ENCODE peak calls at places on chromosomes 3 and 15, in five cellular contexts. One of them, this sample, is unnamed.

GRCh38 chr15:98003976-98004375 is 43.5 kb downstream of the ARRDC4 start:
- DNase-seq in EL: peak
- DNase-seq in iris pigment epithelial cell: no peak
- DNase-seq in NCI-H1694: no peak
- DNase-seq in adrenal gland: no peak
- DNase-seq in this sample: no peak

GRCh38 chr3:144106970-144107369 is 135.3 kb downstream of the DIPK2A start:
- DNase-seq in EL: no peak
- DNase-seq in iris pigment epithelial cell: no peak
- DNase-seq in NCI-H1694: no peak
- DNase-seq in adrenal gland: no peak
- DNase-seq in this sample: no peak

GRCh38 chr3:185094691-185095090 is 58.2 kb downstream of the C3orf70 start:
- DNase-seq in EL: peak
- DNase-seq in iris pigment epithelial cell: peak
- DNase-seq in NCI-H1694: no peak
- DNase-seq in adrenal gland: no peak
- DNase-seq in this sample: no peak

GRCh38 chr3:38730281-38730680 is 80.8 kb upstream of the SCN5A start:
- DNase-seq in EL: peak
- DNase-seq in iris pigment epithelial cell: peak
- DNase-seq in NCI-H1694: no peak
- DNase-seq in adrenal gland: no peak
- DNase-seq in this sample: no peak

GRCh38 chr15:34647569-34648334 is 64.3 kb upstream of the GOLGA8B start:
- DNase-seq in EL: no peak
- DNase-seq in iris pigment epithelial cell: no peak
- DNase-seq in NCI-H1694: peak
- DNase-seq in adrenal gland: no peak
- DNase-seq in this sample: no peak

GRCh38 chr3:135368316-135368715 is 573.3 kb downstream of the EPHB1 start:
- DNase-seq in EL: no peak
- DNase-seq in iris pigment epithelial cell: no peak
- DNase-seq in NCI-H1694: no peak
- DNase-seq in adrenal gland: no peak
- DNase-seq in this sample: no peak

GRCh38 chr3:13617981-13618380 is 69.1 kb downstream of the FBLN2 start:
- DNase-seq in EL: no peak
- DNase-seq in iris pigment epithelial cell: no peak
- DNase-seq in NCI-H1694: no peak
- DNase-seq in adrenal gland: no peak
- DNase-seq in this sample: peak

GRCh38 chr3:138442433-138442832 is 8.0 kb downstream of the ESYT3 start:
- DNase-seq in EL: peak
- DNase-seq in iris pigment epithelial cell: peak
- DNase-seq in NCI-H1694: no peak
- DNase-seq in adrenal gland: no peak
- DNase-seq in this sample: peak

GRCh38 chr3:23203651-23204111 is 554 bp downstream of the UBE2E2 start:
- DNase-seq in EL: peak
- DNase-seq in iris pigment epithelial cell: peak
- DNase-seq in NCI-H1694: no peak
- DNase-seq in adrenal gland: no peak
- DNase-seq in this sample: peak

GRCh38 chr3:10988003-10988402 is 4.5 kb upstream of the SLC6A1 start:
- DNase-seq in EL: no peak
- DNase-seq in iris pigment epithelial cell: no peak
- DNase-seq in NCI-H1694: no peak
- DNase-seq in adrenal gland: no peak
- DNase-seq in this sample: no peak

GRCh38 chr3:37458162-37458895 is 283.9 kb upstream of the LRRFIP2 start:
- DNase-seq in EL: no peak
- DNase-seq in iris pigment epithelial cell: no peak
- DNase-seq in NCI-H1694: no peak
- DNase-seq in adrenal gland: peak
- DNase-seq in this sample: no peak

GRCh38 chr15:84570164-84570692 is 30.6 kb upstream of the ZSCAN2 start:
- DNase-seq in EL: peak
- DNase-seq in iris pigment epithelial cell: peak
- DNase-seq in NCI-H1694: no peak
- DNase-seq in adrenal gland: peak
- DNase-seq in this sample: peak

GRCh38 chr15:58682234-58682633 is 67.3 kb downstream of the ADAM10 start:
- DNase-seq in EL: no peak
- DNase-seq in iris pigment epithelial cell: no peak
- DNase-seq in NCI-H1694: no peak
- DNase-seq in adrenal gland: no peak
- DNase-seq in this sample: no peak

GRCh38 chr3:116065496-116065895 is 379.8 kb downstream of the LSAMP start:
- DNase-seq in EL: no peak
- DNase-seq in iris pigment epithelial cell: no peak
- DNase-seq in NCI-H1694: no peak
- DNase-seq in adrenal gland: no peak
- DNase-seq in this sample: no peak

GRCh38 chr3:87248831-87249230 is 21.7 kb downstream of the CHMP2B start:
- DNase-seq in EL: no peak
- DNase-seq in iris pigment epithelial cell: no peak
- DNase-seq in NCI-H1694: no peak
- DNase-seq in adrenal gland: no peak
- DNase-seq in this sample: no peak

GRCh38 chr15:84057714-84058331 is 177.8 kb upstream of the GOLGA6L4 start:
- DNase-seq in EL: no peak
- DNase-seq in iris pigment epithelial cell: no peak
- DNase-seq in NCI-H1694: no peak
- DNase-seq in adrenal gland: no peak
- DNase-seq in this sample: no peak

GRCh38 chr3:141460097-141460704 is 26.6 kb upstream of the RASA2 start:
- DNase-seq in EL: peak
- DNase-seq in iris pigment epithelial cell: peak
- DNase-seq in NCI-H1694: peak
- DNase-seq in adrenal gland: peak
- DNase-seq in this sample: peak

GRCh38 chr3:158768361-158768787 is 33.5 kb upstream of the MFSD1 start:
- DNase-seq in EL: peak
- DNase-seq in iris pigment epithelial cell: peak
- DNase-seq in NCI-H1694: no peak
- DNase-seq in adrenal gland: peak
- DNase-seq in this sample: no peak

GRCh38 chr3:87076951-87077350 is 86.0 kb upstream of the VGLL3 start:
- DNase-seq in EL: peak
- DNase-seq in iris pigment epithelial cell: peak
- DNase-seq in NCI-H1694: no peak
- DNase-seq in adrenal gland: no peak
- DNase-seq in this sample: peak

This sample was measured in osteoblast.